ENCODE peak calls at places on chromosomes 4 and X, in four cellular contexts. H, C, B and U are unnamed samples.

GRCh38 chr4:36511785-36512184 is 230.4 kb downstream of the DTHD1 start:
- DNase-seq in H (no peak), C (no peak), B (no peak), U (no peak)

GRCh38 chrX:19751068-19751467 is 136.3 kb downstream of the SH3KBP1 start:
- DNase-seq in H (no peak), C (no peak), B (no peak), U (no peak)

GRCh38 chrX:151870603-151871002 is 42.1 kb upstream of the MAGEA4 start:
- DNase-seq in H (no peak), C (peak), B (no peak), U (no peak)

GRCh38 chrX:38008658-38009057 is 2.3 kb downstream of the SYTL5 start:
- DNase-seq in H (no peak), C (no peak), B (no peak), U (no peak)

GRCh38 chr4:176839656-176840055 is 46.9 kb upstream of the VEGFC start:
- DNase-seq in H (no peak), C (no peak), B (no peak), U (no peak)

GRCh38 chr4:93317571-93317970 is 511.0 kb upstream of the ATOH1 start:
- DNase-seq in H (no peak), C (no peak), B (no peak), U (no peak)

GRCh38 chrX:53280316-53280702 is 1.1 kb downstream of the IQSEC2 start:
- DNase-seq in H (no peak), C (no peak), B (no peak), U (no peak)

GRCh38 chr4:147975325-147975724 is 243.4 kb downstream of the ARHGAP10 start:
- DNase-seq in H (no peak), C (no peak), B (no peak), U (no peak)

GRCh38 chrX:1111543-1112300 is 100.7 kb downstream of the CRLF2 start:
- DNase-seq in H (no peak), C (no peak), B (no peak), U (no peak)

GRCh38 chrX:97766496-97767095 is 882.9 kb downstream of the RPA4 start:
- DNase-seq in H (no peak), C (no peak), B (no peak), U (no peak)

GRCh38 chr4:73866236-73866635 is 3.0 kb upstream of the CXCL1 start:
- DNase-seq in H (no peak), C (no peak), B (no peak), U (no peak)

GRCh38 chrX:17590892-17591740 is 146.2 kb upstream of the SCML1 start:
- DNase-seq in H (peak), C (peak), B (peak), U (no peak)

GRCh38 chr4:112842513-112842912 is 205.6 kb downstream of the LARP7 start:
- DNase-seq in H (no peak), C (no peak), B (no peak), U (no peak)

GRCh38 chr4:149409186-149410056 is 406.2 kb downstream of the IQCM start:
- DNase-seq in H (no peak), C (no peak), B (no peak), U (no peak)

DNA sequence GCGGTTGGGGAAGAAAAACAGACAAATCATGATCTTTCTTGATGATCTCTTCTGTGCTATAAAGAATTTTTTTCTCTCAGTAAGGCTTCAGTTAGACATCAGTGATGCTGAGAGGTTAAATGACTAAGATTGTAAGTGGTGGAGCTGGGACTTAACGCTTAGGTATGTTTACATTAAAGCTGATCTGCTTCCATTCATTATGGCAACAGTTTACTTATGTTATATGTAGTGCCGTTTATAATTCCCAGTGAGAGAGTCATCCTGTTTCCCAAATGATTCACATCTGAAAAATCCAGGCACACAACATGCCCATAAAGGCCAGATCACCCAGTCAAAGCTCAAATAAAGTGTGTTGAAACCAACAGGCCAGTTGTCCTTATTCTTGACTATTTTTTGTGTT is 50.1 kb downstream of the CENPVL3 start:
- DNase-seq in H (no peak), C (no peak), B (no peak), U (no peak)
- TF ChIP-seq ZBTB33 in H (no peak), C (no peak), B (no peak), U (no peak)

DNA sequence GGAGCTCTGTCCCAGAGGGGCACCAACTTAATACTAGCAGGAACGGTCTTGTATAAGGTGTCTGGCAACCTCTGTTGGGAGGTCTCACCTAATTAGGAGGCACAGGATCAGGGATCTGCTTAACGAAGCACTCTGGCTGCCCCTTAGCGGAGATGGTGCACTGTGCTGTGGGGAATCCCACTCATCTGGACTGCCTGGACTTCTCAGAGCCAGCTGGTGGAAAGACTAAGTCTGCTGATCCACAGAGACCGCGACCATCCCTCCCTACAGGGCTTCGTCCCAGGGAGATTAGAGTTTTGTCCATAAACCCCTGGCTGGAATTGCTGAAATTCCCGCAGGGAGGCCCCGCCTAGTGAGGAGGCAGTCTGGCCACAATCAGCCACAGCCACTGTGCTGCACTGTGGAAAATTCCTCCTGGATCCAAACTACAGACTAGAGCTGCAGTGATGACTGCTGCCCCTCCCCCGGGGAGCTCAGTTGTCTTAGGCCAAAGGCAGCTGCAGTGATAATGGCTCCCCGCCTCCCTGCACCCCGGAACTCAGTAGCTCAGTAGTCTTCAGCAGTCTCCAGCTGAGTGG is 22.0 kb upstream of the ZCCHC4 start:
- DNase-seq in H (peak), C (peak), B (no peak), U (no peak)
- TF ChIP-seq ZBTB33 in H (no peak), C (no peak), B (no peak), U (no peak)

GRCh38 chr4:123929565-123929964 is 533.0 kb downstream of the SPRY1 start:
- DNase-seq in H (no peak), C (no peak), B (no peak), U (no peak)

GRCh38 chr4:123936615-123937014 is 540.0 kb downstream of the SPRY1 start:
- DNase-seq in H (no peak), C (no peak), B (no peak), U (no peak)

DNA sequence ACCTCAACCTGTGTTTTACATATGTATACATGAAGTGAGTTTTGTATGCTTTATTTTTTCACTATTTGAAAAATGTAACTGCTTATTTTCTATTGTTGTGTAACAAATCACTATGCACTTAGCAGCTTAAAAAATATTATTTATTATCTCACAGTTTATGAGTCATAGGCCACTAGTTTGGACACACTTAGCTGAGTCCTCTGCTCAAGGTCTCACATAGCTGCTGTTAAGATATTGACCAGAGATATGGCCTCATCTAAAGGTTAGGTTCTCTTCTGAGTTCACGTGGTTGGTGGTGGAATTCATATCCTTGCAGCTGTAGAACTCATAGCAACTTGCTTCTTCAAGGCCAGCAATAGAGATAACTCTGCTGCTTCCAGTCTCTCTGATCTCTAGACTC is 534.4 kb downstream of the SPRY1 start:
- DNase-seq in H (no peak), C (peak), B (no peak), U (no peak)
- TF ChIP-seq ZBTB33 in H (no peak), C (no peak), B (no peak), U (no peak)

DNA sequence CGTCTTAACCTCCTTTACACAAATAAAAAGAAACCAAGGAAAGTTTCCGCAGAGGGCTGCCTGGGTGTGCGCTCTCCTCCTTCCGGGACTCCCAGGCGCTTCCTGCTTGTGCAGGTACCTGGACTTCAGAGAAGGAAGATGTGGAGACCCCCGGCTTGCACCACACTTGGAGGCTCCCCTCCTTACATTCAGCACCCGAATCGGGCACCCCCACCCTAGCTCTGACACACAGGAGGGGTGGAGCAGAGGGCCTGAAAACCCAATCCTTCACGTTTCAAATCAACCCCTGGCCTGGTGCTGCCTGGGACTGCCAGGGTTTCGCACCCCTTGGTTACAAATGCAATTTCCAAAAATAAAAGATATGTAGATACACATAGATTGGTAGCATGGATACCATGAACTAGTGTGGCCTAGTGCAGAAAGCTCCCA is 3.1 kb downstream of the NKX3-2 start:
- DNase-seq in H (no peak), C (no peak), B (peak), U (no peak)
- TF ChIP-seq ZBTB33 in H (no peak), C (no peak), B (no peak), U (no peak)

GRCh38 chrX:153722704-153723350 is 1.4 kb downstream of the BCAP31 start:
- DNase-seq in H (no peak), C (no peak), B (no peak), U (no peak)
- TF ChIP-seq ZBTB33 in H (no peak), C (no peak), B (no peak), U (no peak)

DNA sequence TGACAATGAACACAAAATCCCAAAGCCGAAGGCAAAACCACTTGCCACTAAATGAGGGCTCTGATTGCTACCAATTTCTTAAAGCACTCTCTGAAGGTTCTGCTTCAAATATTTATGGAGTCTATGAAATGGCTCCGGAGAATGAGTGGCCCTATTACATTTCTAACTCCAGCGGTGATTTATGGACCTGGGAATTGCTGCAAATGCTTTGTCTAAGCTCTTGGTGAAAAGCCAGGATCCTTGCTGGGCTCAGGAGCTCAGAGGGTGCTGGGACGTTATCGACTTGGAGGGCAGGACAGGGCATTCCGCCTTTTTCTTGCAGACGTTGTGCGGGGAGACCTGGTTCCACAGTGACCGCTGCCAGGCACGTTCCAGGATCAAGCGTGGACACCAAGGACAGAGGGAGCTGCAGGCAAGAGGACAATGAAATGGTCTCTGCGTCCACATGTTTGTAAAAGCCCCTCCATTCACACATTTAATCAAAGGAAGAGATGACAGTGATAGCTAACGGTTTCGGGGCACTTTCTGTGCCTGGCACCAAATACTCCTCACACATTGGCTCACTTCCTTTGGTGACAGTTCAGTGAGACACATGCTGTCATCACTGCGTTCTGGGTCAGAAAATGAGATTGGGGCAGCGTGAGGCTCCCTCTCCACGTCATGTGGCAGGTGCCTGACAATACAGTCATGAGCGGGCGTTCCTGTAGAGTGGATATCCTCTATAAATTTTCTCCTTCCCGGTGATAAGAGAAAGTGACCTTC is 58.8 kb downstream of the C4orf50 start:
- DNase-seq in H (no peak), C (no peak), B (no peak), U (no peak)
- TF ChIP-seq ZBTB33 in H (no peak), C (no peak), B (no peak), U (no peak)

DNA sequence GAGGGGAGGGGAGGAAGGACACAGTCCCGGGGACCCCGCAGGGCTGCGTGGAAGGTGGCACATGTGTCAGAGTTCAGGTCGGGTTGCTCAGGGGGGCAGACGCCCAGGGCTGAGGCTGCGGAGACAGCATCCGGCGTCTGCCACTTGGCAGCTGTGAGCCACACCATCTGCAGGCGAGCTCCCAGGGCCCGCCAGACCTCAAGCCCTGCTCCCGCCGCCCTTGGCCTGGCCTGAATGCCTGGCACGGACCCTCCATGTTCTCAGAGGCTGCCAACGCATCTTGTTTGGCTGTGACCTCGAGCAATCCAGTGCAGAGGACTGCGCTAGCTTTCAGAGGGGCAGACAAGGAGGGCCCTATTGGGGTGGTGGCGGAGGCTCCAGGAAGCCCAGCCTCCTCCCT is 5.1 kb downstream of the BGN start:
- DNase-seq in H (no peak), C (no peak), B (peak), U (no peak)
- TF ChIP-seq ZBTB33 in H (no peak), C (no peak), B (no peak), U (no peak)

DNA sequence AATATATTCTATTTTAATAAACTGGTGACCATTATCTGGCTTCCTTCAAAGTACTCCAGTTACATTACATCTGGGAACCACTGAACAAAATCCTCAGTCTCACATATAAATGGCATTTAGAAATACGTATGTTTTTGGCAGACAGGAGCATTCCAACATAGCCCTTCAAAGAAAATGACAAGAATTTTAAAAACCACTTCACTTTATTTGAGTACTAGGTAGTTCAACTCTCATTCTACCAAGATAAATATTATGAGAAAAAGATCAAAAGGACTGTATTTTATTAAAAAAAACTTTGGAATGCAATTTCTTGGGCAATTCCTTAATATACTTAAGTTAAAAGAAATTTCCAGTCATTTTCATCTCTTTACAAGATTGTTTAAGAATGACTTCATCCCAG is 17.6 kb downstream of the TNIP3 start:
- DNase-seq in H (no peak), C (no peak), B (no peak), U (no peak)
- TF ChIP-seq ZBTB33 in H (no peak), C (no peak), B (no peak), U (no peak)